ENCODE peak calls at places on chromosome 5, in ten cellular contexts. A is astrocyte, O is dorsolateral prefrontal cortex, D is neural progenitor cell, N is mammary epithelial cell, M is psoas muscle, V is HCT116, J is right atrium auricular region, U is lower leg skin, K is ovary. C is an unnamed sample.

GRCh38 chr5:112691758-112692157 is 45.9 kb upstream of the APC start:
- DNase-seq in A (no peak), O (no peak), D (peak), N (peak), M (no peak), V (no peak), J (no peak), U (no peak), K (no peak), C (no peak)

GRCh38 chr5:124411089-124411488 is 335.4 kb downstream of the ZNF608 start:
- DNase-seq in A (no peak), O (no peak), D (no peak), N (no peak), M (no peak), V (no peak), J (no peak), U (no peak), K (no peak), C (no peak)

GRCh38 chr5:133842846-133843725 is 125.3 kb downstream of the C5orf15 start:
- DNase-seq in A (peak), O (no peak), D (no peak), N (no peak), M (no peak), V (no peak), J (no peak), U (peak), K (no peak), C (no peak)

GRCh38 chr5:96962540-96962991 is 26.7 kb downstream of the LNPEP start:
- DNase-seq in A (no peak), O (no peak), D (no peak), N (no peak), M (no peak), V (no peak), J (no peak), U (no peak), K (no peak), C (no peak)

GRCh38 chr5:93246093-93246855 is 334.7 kb downstream of the NR2F1-AS1 start:
- DNase-seq in A (peak), O (no peak), D (peak), N (no peak), M (no peak), V (no peak), J (no peak), U (no peak), K (no peak), C (peak)

GRCh38 chr5:135761746-135762145 is 72.7 kb upstream of the SLC25A48 start:
- DNase-seq in A (no peak), O (peak), D (no peak), N (no peak), M (no peak), V (no peak), J (no peak), U (no peak), K (no peak), C (no peak)

GRCh38 chr5:177327539-177328522 is 16.1 kb upstream of the MXD3 start:
- DNase-seq in A (peak), O (peak), D (no peak), N (peak), M (peak), V (no peak), J (no peak), U (no peak), K (no peak), C (no peak)

GRCh38 chr5:89769975-89770374 is 639.6 kb downstream of the CETN3 start:
- DNase-seq in A (peak), O (no peak), D (no peak), N (peak), M (no peak), V (peak), J (no peak), U (no peak), K (no peak), C (peak)

GRCh38 chr5:75021229-75021628 is 31.1 kb downstream of the GCNT4 start:
- DNase-seq in A (no peak), O (no peak), D (no peak), N (no peak), M (no peak), V (no peak), J (no peak), U (no peak), K (peak), C (no peak)

GRCh38 chr5:83548556-83548955 is 77.0 kb downstream of the VCAN start:
- DNase-seq in A (peak), O (no peak), D (no peak), N (no peak), M (no peak), V (no peak), J (no peak), U (no peak), K (no peak), C (peak)

GRCh38 chr5:132218321-132218720 is 9.3 kb downstream of the P4HA2 start:
- DNase-seq in A (no peak), O (no peak), D (no peak), N (no peak), M (no peak), V (no peak), J (no peak), U (no peak), K (no peak), C (no peak)

GRCh38 chr5:14510156-14510734 is 71.3 kb upstream of the OTULINL start:
- DNase-seq in A (no peak), O (peak), D (no peak), N (no peak), M (no peak), V (no peak), J (no peak), U (peak), K (no peak), C (no peak)

GRCh38 chr5:137461636-137462596 is 37.2 kb downstream of the SPOCK1 start:
- DNase-seq in A (no peak), O (no peak), D (peak), N (no peak), M (no peak), V (no peak), J (no peak), U (no peak), K (no peak), C (no peak)

GRCh38 chr5:113502073-113502472 is 11.4 kb upstream of the YTHDC2 start:
- DNase-seq in A (no peak), O (no peak), D (no peak), N (no peak), M (no peak), V (no peak), J (no peak), U (no peak), K (no peak), C (no peak)

GRCh38 chr5:140764177-140765020 is 21.5 kb upstream of the PCDHA1 start:
- DNase-seq in A (peak), O (no peak), D (no peak), N (no peak), M (no peak), V (no peak), J (no peak), U (no peak), K (no peak), C (no peak)

GRCh38 chr5:36363101-36363500 is 61.4 kb upstream of the RANBP3L start:
- DNase-seq in A (peak), O (no peak), D (peak), N (peak), M (no peak), V (no peak), J (no peak), U (no peak), K (no peak), C (peak)

GRCh38 chr5:32827981-32828380 is 116.9 kb downstream of the NPR3 start:
- DNase-seq in A (no peak), O (no peak), D (no peak), N (no peak), M (no peak), V (no peak), J (no peak), U (no peak), K (no peak), C (no peak)

GRCh38 chr5:123359454-123359853 is 63.7 kb downstream of the CEP120 start:
- DNase-seq in A (no peak), O (no peak), D (no peak), N (no peak), M (no peak), V (no peak), J (no peak), U (no peak), K (no peak), C (no peak)

GRCh38 chr5:15433709-15434108 is 66.3 kb upstream of the FBXL7 start:
- DNase-seq in A (no peak), O (no peak), D (no peak), N (no peak), M (no peak), V (no peak), J (no peak), U (no peak), K (no peak), C (peak)

GRCh38 chr5:111855356-111855755 is 98.4 kb upstream of the NREP start:
- DNase-seq in A (no peak), O (no peak), D (peak), N (no peak), M (no peak), V (no peak), J (no peak), U (no peak), K (no peak), C (no peak)

GRCh38 chr5:11007251-11007650 is 246.2 kb upstream of the DAP start:
- DNase-seq in A (no peak), O (no peak), D (no peak), N (no peak), M (no peak), V (no peak), J (no peak), U (no peak), K (no peak), C (no peak)

GRCh38 chr5:124658867-124659557 is 87.4 kb downstream of the ZNF608 start:
- DNase-seq in A (no peak), O (no peak), D (no peak), N (no peak), M (no peak), V (no peak), J (no peak), U (no peak), K (no peak), C (no peak)

GRCh38 chr5:135323701-135324132 is 75.3 kb downstream of the MACROH2A1 start:
- DNase-seq in A (no peak), O (no peak), D (no peak), N (no peak), M (no peak), V (no peak), J (no peak), U (peak), K (no peak), C (no peak)

GRCh38 chr5:58016329-58016728 is 443.6 kb downstream of the PLK2 start:
- DNase-seq in A (peak), O (no peak), D (peak), N (peak), M (no peak), V (no peak), J (no peak), U (no peak), K (no peak), C (peak)

GRCh38 chr5:140794594-140795258 is at the start of gene PCDHA2:
- DNase-seq in A (no peak), O (no peak), D (peak), N (no peak), M (no peak), V (no peak), J (no peak), U (no peak), K (no peak), C (no peak)

GRCh38 chr5:138662599-138662998 is 87.4 kb upstream of the HSPA9 start:
- DNase-seq in A (no peak), O (no peak), D (no peak), N (peak), M (no peak), V (no peak), J (no peak), U (peak), K (no peak), C (no peak)

GRCh38 chr5:95729115-95730010 is 1.8 kb upstream of the RHOBTB3 start:
- DNase-seq in A (no peak), O (no peak), D (no peak), N (no peak), M (no peak), V (no peak), J (no peak), U (no peak), K (no peak), C (no peak)

GRCh38 chr5:101174981-101175380 is 271.9 kb upstream of the ST8SIA4 start:
- DNase-seq in A (no peak), O (no peak), D (no peak), N (no peak), M (no peak), V (no peak), J (no peak), U (no peak), K (no peak), C (no peak)

GRCh38 chr5:36360311-36360710 is 58.6 kb upstream of the RANBP3L start:
- DNase-seq in A (peak), O (no peak), D (no peak), N (no peak), M (no peak), V (no peak), J (no peak), U (no peak), K (no peak), C (no peak)

GRCh38 chr5:90554358-90555006 is 4.1 kb upstream of the ADGRV1 start:
- DNase-seq in A (no peak), O (no peak), D (no peak), N (no peak), M (no peak), V (no peak), J (no peak), U (no peak), K (no peak), C (no peak)

GRCh38 chr5:430214-430925 is 12.6 kb upstream of the EXOC3 start:
- DNase-seq in A (no peak), O (no peak), D (no peak), N (no peak), M (no peak), V (no peak), J (no peak), U (peak), K (no peak), C (no peak)

GRCh38 chr5:148998174-148998797 is 64.6 kb downstream of the SH3TC2 start:
- DNase-seq in A (peak), O (no peak), D (peak), N (peak), M (no peak), V (peak), J (no peak), U (no peak), K (no peak), C (peak)

GRCh38 chr5:151253604-151253948 is 591 bp downstream of the GM2A start:
- DNase-seq in A (no peak), O (no peak), D (no peak), N (no peak), M (no peak), V (no peak), J (no peak), U (peak), K (no peak), C (no peak)

GRCh38 chr5:151252762-151253603 is at the start of gene GM2A:
- DNase-seq in A (peak), O (peak), D (peak), N (peak), M (peak), V (peak), J (peak), U (peak), K (peak), C (peak)

GRCh38 chr5:151254533-151254932 is 1.5 kb downstream of the GM2A start:
- DNase-seq in A (no peak), O (no peak), D (no peak), N (peak), M (no peak), V (no peak), J (no peak), U (no peak), K (no peak), C (no peak)

GRCh38 chr5:151257731-151258715 is 5.0 kb downstream of the GM2A start:
- DNase-seq in A (no peak), O (no peak), D (no peak), N (peak), M (no peak), V (no peak), J (no peak), U (peak), K (no peak), C (peak)

GRCh38 chr5:151255621-151256286 is 2.8 kb downstream of the GM2A start:
- DNase-seq in A (no peak), O (no peak), D (no peak), N (no peak), M (no peak), V (no peak), J (no peak), U (peak), K (no peak), C (no peak)
- H3K4me3 ChIP-seq in A (no peak), O (no peak), D (no peak), N (peak), M (no peak), V (no peak), J (no peak), U (no peak), K (no peak), C (no peak)

GRCh38 chr5:1524481-1524798 is 680 bp upstream of the LPCAT1 start:
- DNase-seq in A (no peak), O (no peak), D (no peak), N (no peak), M (no peak), V (no peak), J (peak), U (peak), K (no peak), C (no peak)

GRCh38 chr5:1523793-1524480 is at the start of gene LPCAT1:
- DNase-seq in A (peak), O (peak), D (peak), N (peak), M (peak), V (no peak), J (peak), U (peak), K (peak), C (peak)

GRCh38 chr5:1525624-1525985 is 1.8 kb upstream of the LPCAT1 start:
- DNase-seq in A (no peak), O (peak), D (no peak), N (no peak), M (peak), V (no peak), J (peak), U (no peak), K (peak), C (no peak)

GRCh38 chr5:1526151-1526631 is 2.4 kb upstream of the LPCAT1 start:
- DNase-seq in A (no peak), O (peak), D (no peak), N (no peak), M (peak), V (no peak), J (peak), U (peak), K (peak), C (no peak)

GRCh38 chr5:1524799-1525623 is 1.3 kb upstream of the LPCAT1 start:
- DNase-seq in A (no peak), O (peak), D (no peak), N (no peak), M (peak), V (no peak), J (peak), U (peak), K (peak), C (no peak)
- TF ChIP-seq CTCF in A (no peak), O (no peak), D (no peak), N (no peak), M (no peak), V (no peak), J (no peak), U (no peak), K (no peak), C (no peak)

GRCh38 chr5:73229271-73229670 is 56.3 kb downstream of the TMEM174 start:
- DNase-seq in A (peak), O (no peak), D (no peak), N (peak), M (no peak), V (no peak), J (no peak), U (no peak), K (no peak), C (peak)

GRCh38 chr5:73232266-73233041 is 59.5 kb downstream of the TMEM174 start:
- DNase-seq in A (peak), O (no peak), D (peak), N (no peak), M (no peak), V (no peak), J (no peak), U (no peak), K (no peak), C (peak)

GRCh38 chr5:73231245-73231778 is 58.3 kb downstream of the TMEM174 start:
- DNase-seq in A (no peak), O (no peak), D (no peak), N (no peak), M (no peak), V (no peak), J (no peak), U (no peak), K (no peak), C (no peak)

GRCh38 chr5:73228052-73228451 is 55.1 kb downstream of the TMEM174 start:
- DNase-seq in A (no peak), O (no peak), D (no peak), N (no peak), M (no peak), V (no peak), J (no peak), U (no peak), K (no peak), C (no peak)

GRCh38 chr5:73230264-73231244 is 57.6 kb downstream of the TMEM174 start:
- DNase-seq in A (no peak), O (no peak), D (peak), N (no peak), M (no peak), V (no peak), J (no peak), U (no peak), K (no peak), C (no peak)
- H3K4me3 ChIP-seq in A (no peak), O (no peak), D (peak), N (no peak), M (no peak), V (no peak), J (no peak), U (no peak), K (no peak), C (no peak)

GRCh38 chr5:156218364-156219158 is 108.4 kb upstream of the SGCD start:
- DNase-seq in A (no peak), O (no peak), D (no peak), N (no peak), M (no peak), V (no peak), J (no peak), U (no peak), K (no peak), C (no peak)
- TF ChIP-seq CTCF in A (no peak), O (no peak), D (no peak), N (no peak), M (no peak), V (no peak), J (no peak), U (no peak), K (no peak), C (no peak)

DNA sequence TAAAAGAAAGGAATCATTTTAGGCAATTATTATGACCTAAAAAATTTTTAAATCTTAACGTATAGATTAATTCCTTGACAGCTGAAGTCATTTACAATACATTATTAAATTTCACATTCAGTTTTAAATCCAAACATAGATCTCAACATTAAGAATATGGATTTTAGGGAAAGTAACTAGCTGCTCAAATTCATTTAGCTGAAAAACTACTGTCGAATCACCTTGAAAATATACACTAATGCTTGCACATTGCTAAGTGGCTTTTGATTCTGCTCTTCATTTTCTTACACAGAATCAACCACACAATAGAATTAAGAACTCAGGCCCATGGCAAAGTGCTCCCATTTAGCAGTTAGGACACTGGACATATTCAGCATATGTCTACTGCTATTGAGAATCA is 454.2 kb downstream of the RAB3C start:
- DNase-seq in A (no peak), O (no peak), D (no peak), N (no peak), M (no peak), V (no peak), J (no peak), U (no peak), K (no peak), C (no peak)
- H3K4me3 ChIP-seq in A (no peak), O (no peak), D (no peak), N (no peak), M (peak), V (no peak), J (peak), U (no peak), K (no peak), C (peak)